ENCODE peak calls at places on chromosomes 12 and 14, in five cellular contexts. Z, M, E, C and D are unnamed samples. For H3K4me1, the result is how much of the 10 kb centered on the place peaks cover.

GRCh38 chr12:57000393-57000792 is 6.0 kb downstream of the ZBTB39 start:
- DNase-seq in Z (no peak), M (peak), E (no peak), C (no peak), D (no peak)

GRCh38 chr12:78697817-78698415 is 166.7 kb upstream of the SYT1 start:
- DNase-seq in Z (no peak), M (no peak), E (no peak), C (no peak), D (no peak)

GRCh38 chr12:22459872-22460490 is 84.4 kb downstream of the C2CD5 start:
- DNase-seq in Z (no peak), M (no peak), E (no peak), C (no peak), D (no peak)

GRCh38 chr12:26317942-26318565 is 122.7 kb downstream of the SSPN start:
- DNase-seq in Z (no peak), M (no peak), E (no peak), C (no peak), D (no peak)

GRCh38 chr12:5259523-5259922 is 172.4 kb upstream of the NTF3 start:
- DNase-seq in Z (no peak), M (no peak), E (no peak), C (no peak), D (no peak)

GRCh38 chr12:7966558-7966957 is 30.6 kb upstream of the SLC2A3 start:
- DNase-seq in Z (no peak), M (no peak), E (no peak), C (peak), D (no peak)

GRCh38 chr12:57138526-57139272 is 8.7 kb downstream of the LRP1-AS start:
- DNase-seq in Z (no peak), M (peak), E (no peak), C (peak), D (peak)

GRCh38 chr12:46049665-46050064 is 59.3 kb upstream of the SCAF11 start:
- DNase-seq in Z (no peak), M (no peak), E (no peak), C (no peak), D (no peak)

GRCh38 chr14:51006781-51007211 is 62.5 kb upstream of the PYGL start:
- DNase-seq in Z (no peak), M (peak), E (no peak), C (peak), D (no peak)

GRCh38 chr14:42490536-42490935 is 883.9 kb downstream of the LRFN5 start:
- DNase-seq in Z (no peak), M (no peak), E (no peak), C (no peak), D (no peak)

GRCh38 chr14:76977793-76978730 is 50.4 kb downstream of the IRF2BPL start:
- DNase-seq in Z (peak), M (peak), E (peak), C (peak), D (peak)

GRCh38 chr12:27969901-27970390 is 2.6 kb downstream of the PTHLH start:
- DNase-seq in Z (peak), M (peak), E (peak), C (peak), D (peak)

GRCh38 chr14:75960219-75960618 is 21.6 kb downstream of the TGFB3 start:
- DNase-seq in Z (peak), M (no peak), E (no peak), C (no peak), D (no peak)

GRCh38 chr14:36941783-36942521 is 230.5 kb downstream of the SLC25A21 start:
- DNase-seq in Z (no peak), M (peak), E (peak), C (peak), D (peak)

GRCh38 chr14:86858043-86858442 is 1134.9 kb downstream of the GALC start:
- DNase-seq in Z (no peak), M (no peak), E (no peak), C (no peak), D (no peak)

DNA sequence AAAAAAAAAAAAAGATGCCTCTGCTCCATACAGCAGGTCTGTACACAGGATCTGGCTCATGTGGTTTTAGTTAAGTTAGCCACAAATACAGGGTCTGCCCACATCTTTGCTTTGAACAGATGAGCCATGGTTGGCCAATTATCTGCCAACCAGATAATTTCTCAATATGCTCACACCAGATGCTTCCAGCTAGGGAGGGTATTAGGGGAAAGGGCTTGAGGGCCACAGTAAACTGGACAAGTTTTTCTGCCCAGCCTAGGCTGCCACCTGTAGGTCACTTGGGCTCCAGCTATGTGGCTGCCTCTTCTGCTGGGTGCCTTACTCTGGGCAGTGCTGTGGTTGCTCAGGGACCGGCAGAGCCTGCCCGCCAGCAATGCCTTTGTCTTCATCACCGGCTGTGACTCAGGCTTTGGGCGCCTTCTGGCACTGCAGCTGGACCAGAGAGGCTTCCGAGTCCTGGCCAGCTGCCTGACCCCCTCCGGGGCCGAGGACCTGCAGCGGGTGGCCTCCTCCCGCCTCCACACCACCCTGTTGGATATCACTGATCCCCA is 776 bp downstream of the RDH5 start:
- DNase-seq in Z (no peak), M (peak), E (peak), C (peak), D (peak)
- TF ChIP-seq EP300 in Z (no peak), M (no peak), E (no peak), C (no peak), D (no peak)

GRCh38 chr12:65929641-65930040 is 105.4 kb downstream of the HMGA2 start:
- DNase-seq in Z (no peak), M (no peak), E (no peak), C (no peak), D (no peak)
- TF ChIP-seq POLR2A in Z (no peak), M (no peak), E (no peak), C (no peak), D (no peak)

DNA sequence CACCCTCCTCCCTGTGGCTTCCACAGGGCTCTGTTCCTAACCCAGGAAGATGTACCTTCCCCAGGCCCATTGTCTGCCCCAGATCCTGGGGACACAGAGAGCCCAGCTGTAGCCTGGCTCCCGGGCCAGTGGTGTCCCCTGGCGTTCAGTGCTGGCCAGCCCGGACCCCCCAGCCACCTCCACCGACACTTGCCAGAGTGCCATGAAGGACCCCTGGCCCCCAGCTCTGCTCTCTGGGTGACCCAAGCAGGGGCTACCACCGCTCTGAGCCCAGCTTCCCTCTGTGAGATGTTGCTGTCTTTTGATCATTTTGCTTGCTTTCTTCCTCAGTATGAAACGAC is 6.2 kb downstream of the INF2 start:
- DNase-seq in Z (no peak), M (no peak), E (no peak), C (no peak), D (no peak)
- H3K4me1 ChIP-seq in Z (under half), M (half or more), E (half or more), C (half or more), D (under half)

GRCh38 chr12:121796855-121797751 is 3.6 kb upstream of the RHOF start:
- DNase-seq in Z (no peak), M (peak), E (peak), C (peak), D (peak)
- TF ChIP-seq EP300 in Z (no peak), M (no peak), E (no peak), C (no peak), D (no peak)

DNA sequence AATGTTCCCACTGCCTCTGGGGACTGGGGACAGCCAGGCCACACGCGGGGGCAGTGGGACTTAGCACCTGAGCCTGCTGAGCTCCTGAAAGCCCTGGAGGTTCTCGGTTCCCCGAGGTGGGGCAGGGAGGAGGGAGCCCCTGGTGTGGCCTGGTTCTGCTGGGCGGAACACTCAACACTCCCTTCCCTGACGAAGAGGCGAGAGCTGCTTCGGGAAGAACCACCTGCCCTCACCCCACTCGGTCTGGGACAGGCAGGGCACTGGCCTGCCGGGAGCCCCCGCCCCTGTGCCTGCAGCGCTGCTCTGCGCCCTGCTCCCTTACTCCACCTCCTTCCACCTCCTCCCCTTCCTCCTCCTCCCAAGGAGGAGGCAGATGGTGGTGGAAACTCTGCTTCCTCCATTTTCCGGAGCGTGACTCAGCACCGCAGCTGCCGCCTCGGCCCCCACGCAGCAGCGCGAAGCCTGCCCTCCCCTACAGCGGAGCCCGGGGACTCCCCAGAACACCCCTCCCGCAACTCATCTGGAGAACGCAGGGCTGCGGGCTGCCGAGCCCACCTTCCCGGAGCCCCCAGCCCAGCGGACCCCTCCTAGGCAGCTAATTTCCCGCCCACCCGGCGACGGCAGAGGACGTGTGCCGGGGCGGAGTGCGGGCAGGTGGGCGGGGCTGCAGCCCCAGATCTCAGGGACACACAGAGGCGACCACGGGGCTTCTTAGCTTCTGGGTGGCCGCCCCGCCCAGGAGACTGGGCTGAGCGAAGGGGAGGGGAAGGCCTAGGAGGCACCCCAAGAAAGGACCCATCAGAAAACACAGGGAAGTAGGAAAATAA is 11.7 kb upstream of the INF2 start:
- DNase-seq in Z (no peak), M (peak), E (peak), C (peak), D (peak)
- TF ChIP-seq POLR2A in Z (peak), M (peak), E (no peak), C (no peak), D (peak)

GRCh38 chr12:3042394-3042793 is 34.8 kb upstream of the TSPAN9 start:
- DNase-seq in Z (no peak), M (no peak), E (no peak), C (no peak), D (no peak)
- H3K4me1 ChIP-seq in Z (under half), M (under half), E (under half), C (under half), D (under half)

GRCh38 chr14:61479746-61480502 is 158.5 kb downstream of the PRKCH start:
- DNase-seq in Z (no peak), M (no peak), E (no peak), C (no peak), D (no peak)
- TF ChIP-seq EP300 in Z (no peak), M (no peak), E (no peak), C (no peak), D (no peak)

GRCh38 chr14:58744951-58745350 is 107.2 kb downstream of the DACT1 start:
- DNase-seq in Z (no peak), M (no peak), E (no peak), C (no peak), D (no peak)

GRCh38 chr14:58746261-58746660 is 108.5 kb downstream of the DACT1 start:
- DNase-seq in Z (no peak), M (no peak), E (no peak), C (no peak), D (no peak)

GRCh38 chr14:58747181-58747580 is 109.4 kb downstream of the DACT1 start:
- DNase-seq in Z (no peak), M (peak), E (no peak), C (peak), D (peak)

GRCh38 chr14:58749066-58749669 is 111.4 kb downstream of the DACT1 start:
- DNase-seq in Z (peak), M (no peak), E (peak), C (no peak), D (no peak)

DNA sequence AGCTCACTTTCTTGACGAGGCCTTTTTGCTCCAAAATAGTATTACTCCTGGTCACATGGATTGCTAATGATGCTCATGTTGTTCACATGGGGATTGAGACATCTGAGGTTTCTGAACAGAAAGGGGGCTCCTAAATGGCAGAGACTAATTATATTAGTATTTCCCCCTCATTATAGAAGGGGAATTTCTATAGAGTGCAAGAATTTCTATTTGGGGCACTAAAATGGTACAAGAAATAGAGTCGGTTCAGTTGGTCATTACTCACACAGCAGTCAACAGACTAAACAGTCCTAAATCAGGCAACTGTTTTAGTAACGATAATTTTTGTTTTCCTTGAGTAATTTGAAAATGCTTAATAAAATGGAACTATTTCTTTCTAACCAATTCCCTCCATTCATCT is 108.9 kb downstream of the DACT1 start:
- DNase-seq in Z (no peak), M (no peak), E (no peak), C (no peak), D (no peak)
- TF ChIP-seq POLR2A in Z (no peak), M (no peak), E (no peak), C (no peak), D (no peak)

GRCh38 chr14:54690887-54691286 is 124.0 kb downstream of the SAMD4A start:
- DNase-seq in Z (no peak), M (no peak), E (no peak), C (no peak), D (no peak)

GRCh38 chr14:54689928-54690327 is 123.0 kb downstream of the SAMD4A start:
- DNase-seq in Z (no peak), M (no peak), E (no peak), C (no peak), D (no peak)

GRCh38 chr14:54691525-54692260 is 124.8 kb downstream of the SAMD4A start:
- DNase-seq in Z (no peak), M (peak), E (peak), C (peak), D (peak)

GRCh38 chr14:54693761-54694160 is 126.8 kb downstream of the SAMD4A start:
- DNase-seq in Z (no peak), M (no peak), E (no peak), C (no peak), D (no peak)

GRCh38 chr14:54692261-54692861 is 125.4 kb downstream of the SAMD4A start:
- DNase-seq in Z (no peak), M (no peak), E (no peak), C (no peak), D (no peak)
- H3K4me1 ChIP-seq in Z (under half), M (under half), E (under half), C (under half), D (under half)

GRCh38 chr12:50932787-50933280 is 19.5 kb upstream of the HIGD1C start:
- DNase-seq in Z (no peak), M (no peak), E (no peak), C (no peak), D (no peak)
- TF ChIP-seq EP300 in Z (no peak), M (no peak), E (no peak), C (no peak), D (no peak)